ENCODE peak calls at places on chromosomes 6 and 20, in five cellular contexts. D, C, I, U and Q are unnamed samples.

GRCh38 chr6:16148498-16148897 is 19.6 kb downstream of the MYLIP start:
- DNase-seq in U (no peak), D (peak; percentile 59), C (no peak), I (no peak), Q (no peak)

GRCh38 chr6:144683216-144684070 is 398.3 kb downstream of the UTRN start:
- DNase-seq in D (no peak), C (no peak), U (no peak), I (no peak), Q (no peak)

GRCh38 chr6:19159087-19159486 is 678.1 kb upstream of the ID4 start:
- DNase-seq in C (no peak), D (no peak), I (no peak), U (no peak), Q (no peak)

GRCh38 chr6:28003661-28004060 is 46.6 kb downstream of the OR2B6 start:
- DNase-seq in C (no peak), I (no peak), D (no peak), U (no peak), Q (no peak)

GRCh38 chr6:25717856-25718740 is 36.4 kb upstream of the SLC17A4 start:
- DNase-seq in I (no peak), U (no peak), C (no peak), D (no peak), Q (peak; percentile 28)

GRCh38 chr6:56671651-56672461 is 29.2 kb upstream of the DST start:
- DNase-seq in I (no peak), C (peak; percentile 24), D (no peak), U (no peak), Q (no peak)

GRCh38 chr6:48141975-48142374 is 31.0 kb upstream of the PTCHD4 start:
- DNase-seq in C (no peak), U (no peak), D (no peak), I (no peak), Q (no peak)

GRCh38 chr6:53627391-53628218 is 38.0 kb downstream of the KLHL31 start:
- DNase-seq in D (no peak), C (no peak), I (no peak), U (no peak), Q (no peak)

GRCh38 chr6:11434565-11435326 is 102.8 kb upstream of the TMEM170B start:
- DNase-seq in I (no peak), D (peak; percentile 42), C (no peak), U (no peak), Q (no peak)

GRCh38 chr20:10281911-10282310 is 63.3 kb downstream of the SNAP25 start:
- DNase-seq in D (no peak), C (no peak), U (no peak), I (no peak), Q (no peak)

GRCh38 chr20:10276886-10277580 is 58.4 kb downstream of the SNAP25 start:
- DNase-seq in I (no peak), C (no peak), D (no peak), U (no peak), Q (no peak)

GRCh38 chr20:10280016-10280908 is 61.6 kb downstream of the SNAP25 start:
- DNase-seq in C (no peak), D (no peak), U (no peak), I (no peak), Q (no peak)

GRCh38 chr20:10277616-10278015 is 59.0 kb downstream of the SNAP25 start:
- DNase-seq in I (no peak), U (no peak), D (no peak), C (no peak), Q (no peak)

DNA sequence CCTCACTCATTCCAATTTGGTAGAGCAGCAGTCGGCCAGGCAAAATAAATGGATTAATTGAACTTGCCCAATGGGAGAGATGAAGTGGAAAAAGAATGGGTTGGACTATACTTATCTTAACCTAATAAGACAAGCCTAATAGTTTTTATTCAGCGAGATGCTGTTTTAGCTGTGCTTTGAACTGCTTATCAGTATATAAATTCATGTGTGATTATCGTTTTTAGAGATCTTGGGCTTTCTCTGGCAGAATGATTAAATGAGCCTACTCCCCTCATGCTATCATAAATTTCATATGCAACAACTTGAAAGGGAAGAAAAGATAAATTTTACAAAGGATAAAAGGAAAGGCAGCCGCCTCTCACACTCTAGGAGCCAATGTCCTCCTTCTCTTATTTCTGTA is 59.8 kb downstream of the SNAP25 start:
- DNase-seq in C (no peak), I (no peak), U (no peak), D (no peak), Q (no peak)
- TF ChIP-seq CTCF in C (no peak), I (no peak), U (no peak), D (no peak), Q (no peak)

DNA sequence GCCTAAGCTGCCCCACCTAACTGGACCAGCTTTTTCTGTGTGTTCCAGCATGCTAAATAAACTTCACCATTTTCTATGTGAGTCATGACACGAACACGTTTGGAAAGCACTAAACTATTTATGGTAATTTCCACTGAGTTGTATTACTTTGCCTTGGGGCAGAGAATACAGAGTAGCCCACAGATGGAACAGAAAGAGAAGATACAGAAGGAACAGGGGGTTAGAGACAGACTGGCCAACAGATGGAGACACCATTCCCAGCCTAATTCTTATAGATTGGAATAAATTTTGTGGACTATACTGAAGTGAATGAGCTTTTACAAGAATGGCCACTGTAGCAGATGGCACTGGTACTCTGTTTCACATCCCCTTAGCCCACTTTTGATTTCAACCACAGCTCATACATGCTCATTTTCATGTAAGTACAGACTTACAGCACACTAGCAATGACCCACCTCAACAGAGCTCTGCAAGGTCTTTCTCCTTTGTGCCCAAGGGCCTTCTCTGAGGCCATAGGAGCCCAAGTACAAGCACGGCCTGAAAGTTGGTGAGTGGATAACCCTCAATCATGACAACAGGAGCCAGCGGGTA is 13.1 kb upstream of the NT5DC1 start:
- DNase-seq in D (no peak), U (no peak), C (no peak), I (no peak), Q (no peak)
- TF ChIP-seq CTCF in D (no peak), U (no peak), C (no peak), I (no peak), Q (no peak)

DNA sequence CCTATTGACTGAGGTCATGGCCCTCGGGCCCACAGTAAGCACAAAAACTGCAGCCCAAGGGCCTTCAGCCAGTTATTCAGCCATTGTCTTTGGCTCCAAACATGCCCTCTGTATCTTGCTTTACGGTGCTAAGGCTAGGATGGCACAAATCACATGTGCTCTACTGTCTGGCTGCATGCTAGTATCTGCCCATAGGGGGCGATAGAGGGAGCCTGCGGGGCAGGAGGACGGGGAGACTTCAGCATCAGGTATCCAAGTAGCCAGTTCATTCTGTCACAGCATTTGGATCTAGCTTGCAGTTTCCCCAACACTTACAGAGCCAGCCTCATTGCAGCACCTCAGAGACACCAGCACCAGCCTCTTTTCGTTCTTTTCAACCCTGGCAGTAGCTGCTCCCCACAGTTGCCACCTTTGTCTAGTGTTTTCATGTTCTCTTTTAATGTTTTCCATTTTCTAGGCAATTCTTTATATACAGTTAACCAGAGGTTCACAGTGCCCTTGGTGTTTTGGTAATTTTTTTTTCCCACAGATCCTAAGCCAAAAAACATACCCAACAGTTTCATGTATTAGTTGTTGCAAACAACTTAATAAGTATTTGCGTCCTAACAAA is 705.9 kb downstream of the PTPRT start:
- DNase-seq in D (no peak), C (no peak), I (no peak), U (no peak), Q (no peak)
- TF ChIP-seq CTCF in D (no peak), C (no peak), I (no peak), U (no peak), Q (peak; percentile 50)

GRCh38 chr6:90859612-90860011 is 272.7 kb upstream of the MAP3K7 start:
- DNase-seq in U (no peak), D (no peak), I (no peak), C (no peak), Q (no peak)
- TF ChIP-seq CTCF in U (no peak), D (no peak), I (no peak), C (no peak), Q (no peak)

GRCh38 chr6:134178230-134179044 is 126.0 kb upstream of the SLC2A12 start:
- DNase-seq in U (peak; percentile 57), C (peak; percentile 72), D (peak; percentile 67), I (peak; percentile 82), Q (peak; percentile 59)
- TF ChIP-seq CTCF in U (peak; percentile 65), C (peak; percentile 75), D (peak; percentile 72), I (peak; percentile 65), Q (peak; percentile 78)